ENCODE peak calls at places on chromosomes 13 and 19, in five cellular contexts. I is thoracic aorta, U is H1, L is kidney, A is lower lobe of right lung. Q is an unnamed sample. For H3K4me1, the result is how much of the 10 kb centered on the place peaks cover.

GRCh38 chr13:113803409-113804016 is 44.5 kb downstream of the TMEM255B start:
- DNase-seq in I (no peak), L (no peak), A (no peak), U (no peak), Q (no peak)

GRCh38 chr13:100666124-100666523 is 8.5 kb downstream of the TMTC4 start:
- DNase-seq in I (no peak), U (no peak), A (no peak), L (no peak), Q (no peak)

GRCh38 chr13:110340812-110341444 is 33.8 kb downstream of the COL4A2 start:
- DNase-seq in A (peak), U (no peak), L (peak), I (peak), Q (peak)

GRCh38 chr19:18417250-18418033 is 1.8 kb upstream of the SSBP4 start:
- DNase-seq in I (no peak), A (peak), L (peak), U (peak), Q (peak)

GRCh38 chr13:26867451-26868067 is 107.0 kb upstream of the GPR12 start:
- DNase-seq in A (no peak), I (no peak), U (peak), L (no peak), Q (peak)

GRCh38 chr19:35901854-35902661 is at the start of gene HCST:
- DNase-seq in L (no peak), A (peak), I (no peak), U (no peak), Q (no peak)

GRCh38 chr19:18603255-18603957 is 3.2 kb downstream of the CRLF1 start:
- DNase-seq in U (peak), L (no peak), A (no peak), I (no peak), Q (no peak)

GRCh38 chr19:38209152-38209551 is 14.9 kb downstream of the DPF1 start:
- DNase-seq in U (peak), I (no peak), L (no peak), A (no peak), Q (no peak)

GRCh38 chr19:35291916-35292315 is at the start of gene MAG:
- DNase-seq in A (no peak), L (no peak), U (no peak), I (no peak), Q (no peak)

GRCh38 chr19:18254546-18255500 is 19.4 kb downstream of the IQCN start:
- DNase-seq in I (no peak), A (no peak), U (peak), L (peak), Q (no peak)

GRCh38 chr13:101211261-101211660 is 205.0 kb downstream of the NALCN start:
- DNase-seq in U (no peak), L (no peak), I (no peak), A (no peak), Q (no peak)

GRCh38 chr13:62931901-62932883 is 1516.5 kb upstream of the PCDH20 start:
- DNase-seq in L (no peak), I (no peak), A (no peak), U (no peak), Q (no peak)

GRCh38 chr19:6275170-6275744 is 4.5 kb downstream of the MLLT1 start:
- DNase-seq in I (no peak), U (no peak), A (no peak), L (peak), Q (no peak)

GRCh38 chr13:31090096-31090495 is 71.6 kb downstream of the HSPH1 start:
- DNase-seq in U (no peak), L (no peak), I (no peak), A (no peak), Q (no peak)

GRCh38 chr19:49716154-49716553 is 25.2 kb downstream of the CPT1C start:
- DNase-seq in U (no peak), A (no peak), I (no peak), L (no peak), Q (no peak)

GRCh38 chr19:19489804-19490204 is 25.5 kb downstream of the TSSK6 start:
- DNase-seq in L (peak), I (no peak), U (no peak), A (no peak), Q (no peak)

GRCh38 chr13:50319603-50320296 is 304.5 kb downstream of the KCNRG start:
- DNase-seq in A (no peak), U (no peak), L (no peak), I (no peak), Q (peak)

GRCh38 chr13:42474954-42475353 is 99.0 kb upstream of the TNFSF11 start:
- DNase-seq in L (no peak), U (no peak), I (no peak), A (no peak), Q (no peak)

GRCh38 chr13:47917022-47917574 is 84.0 kb downstream of the SUCLA2 start:
- DNase-seq in I (no peak), A (no peak), L (no peak), U (no peak), Q (no peak)

GRCh38 chr13:113216165-113217056 is 7.0 kb downstream of the CUL4A start:
- DNase-seq in I (no peak), A (peak), U (no peak), L (no peak), Q (peak)

GRCh38 chr13:74554581-74555290 is 420.5 kb upstream of the KLF12 start:
- DNase-seq in L (no peak), A (no peak), U (no peak), I (no peak), Q (no peak)

GRCh38 chr13:34153428-34154180 is 335.7 kb downstream of the RFC3 start:
- DNase-seq in L (no peak), A (no peak), U (no peak), I (no peak), Q (no peak)

GRCh38 chr13:31207630-31208549 is 8.1 kb downstream of the B3GLCT start:
- DNase-seq in I (no peak), U (no peak), L (no peak), A (no peak), Q (no peak)

GRCh38 chr13:32746474-32746873 is 160.2 kb downstream of the PDS5B start:
- DNase-seq in A (no peak), I (no peak), U (no peak), L (no peak), Q (peak)

GRCh38 chr19:38665950-38666661 is 18.7 kb downstream of the ACTN4 start:
- DNase-seq in L (peak), A (peak), U (peak), I (no peak), Q (peak)

GRCh38 chr13:109704771-109705628 is 81.4 kb downstream of the IRS2 start:
- DNase-seq in I (no peak), U (no peak), L (no peak), A (peak), Q (peak)

GRCh38 chr13:101757446-101758039 is 305.1 kb downstream of the ITGBL1 start:
- DNase-seq in L (no peak), A (no peak), I (no peak), U (no peak), Q (peak)

GRCh38 chr19:18006895-18007604 is 920 bp upstream of the ARRDC2 start:
- DNase-seq in U (peak), A (peak), L (peak), I (no peak), Q (peak)

GRCh38 chr19:15251749-15252397 is 19.6 kb upstream of the EPHX3 start:
- DNase-seq in A (peak), L (peak), U (peak), I (peak), Q (peak)

GRCh38 chr19:1853295-1854031 is 5.2 kb upstream of the REXO1 start:
- DNase-seq in U (peak), A (peak), I (no peak), L (peak), Q (peak)
- H3K4me1 ChIP-seq in U (under half), A (half or more), I (under half), L (under half), Q (under half)

GRCh38 chr13:75907044-75907443 is 270.9 kb downstream of the LMO7 start:
- DNase-seq in A (no peak), L (no peak), I (no peak), U (no peak), Q (no peak)

GRCh38 chr13:75902166-75903104 is 266.3 kb downstream of the LMO7 start:
- DNase-seq in A (no peak), I (no peak), L (no peak), U (no peak), Q (no peak)

GRCh38 chr13:75904012-75904411 is 267.9 kb downstream of the LMO7 start:
- DNase-seq in I (no peak), A (no peak), L (no peak), U (no peak), Q (no peak)

GRCh38 chr13:75908137-75908536 is 272.0 kb downstream of the LMO7 start:
- DNase-seq in L (no peak), I (no peak), A (no peak), U (no peak), Q (no peak)

DNA sequence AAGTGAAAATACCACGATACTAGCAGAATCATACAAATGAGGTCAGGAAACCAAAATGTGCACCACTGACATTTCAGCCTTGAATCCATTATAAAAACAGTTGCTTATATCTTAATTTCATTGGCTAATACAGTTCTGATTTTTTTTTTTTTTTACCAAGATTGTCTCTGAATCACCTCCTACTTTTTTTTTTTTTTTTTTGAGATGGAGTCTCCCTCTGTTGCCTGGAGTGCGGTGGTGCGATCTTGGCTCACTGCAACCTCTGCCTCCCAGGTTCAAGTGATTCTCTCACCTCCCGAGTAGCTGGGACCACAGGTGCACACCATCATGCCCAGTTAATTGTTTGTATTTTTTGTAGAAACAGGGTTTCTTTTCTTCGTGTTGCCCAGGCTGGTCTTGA is 270.2 kb downstream of the LMO7 start:
- DNase-seq in L (no peak), I (no peak), U (no peak), A (no peak), Q (no peak)
- H3K27ac ChIP-seq in L (no peak), I (no peak), U (no peak), A (no peak), Q (no peak)

DNA sequence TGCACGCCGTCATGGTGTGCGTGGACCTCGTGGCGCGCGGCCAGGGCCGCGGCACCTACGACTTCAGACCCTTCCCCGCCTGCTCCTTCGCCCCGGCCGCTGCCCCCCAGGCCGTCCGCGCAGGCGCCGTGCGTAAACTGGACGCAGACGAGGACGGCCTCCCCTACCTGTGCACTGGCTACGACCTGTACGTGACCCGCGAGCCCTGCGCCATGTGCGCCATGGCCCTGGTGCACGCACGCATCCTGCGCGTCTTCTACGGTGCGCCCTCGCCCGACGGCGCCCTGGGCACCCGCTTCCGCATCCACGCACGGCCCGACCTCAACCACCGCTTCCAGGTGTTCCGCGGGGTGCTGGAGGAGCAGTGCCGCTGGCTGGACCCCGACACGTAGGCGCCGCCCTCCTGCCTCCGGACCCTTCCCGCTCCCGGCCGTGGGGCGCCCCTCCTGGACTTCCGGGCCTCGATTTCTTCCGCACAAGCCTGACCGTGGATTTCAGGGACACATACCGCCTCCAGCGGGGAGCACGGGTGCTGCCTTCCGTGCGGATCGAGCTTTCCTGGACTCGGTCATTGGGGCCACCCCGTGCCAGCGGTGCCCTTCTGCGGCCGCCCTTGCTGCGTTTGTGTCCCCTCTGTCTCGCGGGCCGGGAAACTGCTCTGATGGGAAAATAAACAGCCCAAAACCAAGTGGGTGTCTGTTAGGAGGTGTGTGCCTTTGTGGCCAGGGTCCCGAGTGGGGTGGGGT is 7.7 kb downstream of the ADAT3 start:
- DNase-seq in L (no peak), U (no peak), A (no peak), I (no peak), Q (no peak)
- H3K4me1 ChIP-seq in L (under half), U (under half), A (under half), I (under half), Q (under half)

GRCh38 chr13:98542568-98543379 is 34.1 kb downstream of the STK24 start:
- DNase-seq in U (no peak), L (no peak), I (no peak), A (no peak), Q (no peak)
- H3K27ac ChIP-seq in U (no peak), L (peak), I (no peak), A (peak), Q (no peak)

DNA sequence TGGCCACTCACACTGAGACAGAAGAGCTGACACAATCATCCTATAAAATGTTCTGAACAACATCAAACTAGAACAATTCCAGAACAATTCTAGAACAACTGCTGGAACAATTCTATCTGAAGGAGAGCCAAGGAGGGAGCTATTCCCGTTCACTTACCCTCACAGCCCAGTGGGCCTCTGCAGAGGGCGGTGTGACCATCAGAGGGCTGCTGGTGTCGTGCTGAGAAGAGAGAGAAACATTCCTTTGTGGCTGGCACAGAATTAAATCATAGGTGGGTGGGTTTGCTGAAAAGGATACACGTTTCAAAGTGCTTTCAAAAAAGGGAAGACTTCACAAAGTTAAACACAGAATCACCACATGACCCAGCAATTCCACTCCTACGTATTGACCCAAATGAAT is 35.0 kb downstream of the EPS15L1 start:
- DNase-seq in U (no peak), I (no peak), A (no peak), L (no peak), Q (no peak)
- H3K4me1 ChIP-seq in U (under half), I (under half), A (under half), L (under half), Q (under half)

DNA sequence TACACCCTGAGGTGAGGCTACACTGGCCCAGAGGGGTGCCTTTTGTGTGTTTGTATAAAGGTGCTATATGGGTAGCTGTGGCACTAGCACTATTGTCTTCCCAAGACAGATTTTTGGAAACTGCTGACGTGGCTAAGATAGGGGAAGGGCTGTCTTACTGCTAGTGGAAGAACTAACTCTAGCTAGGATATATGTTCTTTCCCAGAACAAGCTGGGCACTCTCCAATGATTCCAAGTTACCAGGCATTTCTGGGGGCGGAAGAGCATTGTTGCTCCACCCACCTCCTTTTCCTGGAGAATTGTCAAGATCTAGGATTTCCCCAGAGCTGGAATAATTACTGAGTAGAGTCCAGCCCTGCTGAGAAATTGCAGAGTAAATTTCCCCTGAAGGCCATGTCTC is 408.3 kb downstream of the KLF5 start:
- DNase-seq in L (no peak), U (no peak), A (no peak), I (no peak), Q (no peak)
- H3K27ac ChIP-seq in L (no peak), U (no peak), A (no peak), I (no peak), Q (no peak)

GRCh38 chr13:46580362-46580839 is 27.4 kb downstream of the LRCH1 start:
- DNase-seq in A (no peak), L (no peak), U (no peak), I (no peak), Q (no peak)

GRCh38 chr13:46575843-46576242 is 22.9 kb downstream of the LRCH1 start:
- DNase-seq in I (no peak), L (no peak), A (no peak), U (no peak), Q (peak)

GRCh38 chr13:46575321-46575721 is 22.4 kb downstream of the LRCH1 start:
- DNase-seq in U (no peak), I (no peak), A (no peak), L (no peak), Q (no peak)

GRCh38 chr13:46578590-46578975 is 25.6 kb downstream of the LRCH1 start:
- DNase-seq in A (no peak), I (no peak), U (no peak), L (no peak), Q (no peak)

DNA sequence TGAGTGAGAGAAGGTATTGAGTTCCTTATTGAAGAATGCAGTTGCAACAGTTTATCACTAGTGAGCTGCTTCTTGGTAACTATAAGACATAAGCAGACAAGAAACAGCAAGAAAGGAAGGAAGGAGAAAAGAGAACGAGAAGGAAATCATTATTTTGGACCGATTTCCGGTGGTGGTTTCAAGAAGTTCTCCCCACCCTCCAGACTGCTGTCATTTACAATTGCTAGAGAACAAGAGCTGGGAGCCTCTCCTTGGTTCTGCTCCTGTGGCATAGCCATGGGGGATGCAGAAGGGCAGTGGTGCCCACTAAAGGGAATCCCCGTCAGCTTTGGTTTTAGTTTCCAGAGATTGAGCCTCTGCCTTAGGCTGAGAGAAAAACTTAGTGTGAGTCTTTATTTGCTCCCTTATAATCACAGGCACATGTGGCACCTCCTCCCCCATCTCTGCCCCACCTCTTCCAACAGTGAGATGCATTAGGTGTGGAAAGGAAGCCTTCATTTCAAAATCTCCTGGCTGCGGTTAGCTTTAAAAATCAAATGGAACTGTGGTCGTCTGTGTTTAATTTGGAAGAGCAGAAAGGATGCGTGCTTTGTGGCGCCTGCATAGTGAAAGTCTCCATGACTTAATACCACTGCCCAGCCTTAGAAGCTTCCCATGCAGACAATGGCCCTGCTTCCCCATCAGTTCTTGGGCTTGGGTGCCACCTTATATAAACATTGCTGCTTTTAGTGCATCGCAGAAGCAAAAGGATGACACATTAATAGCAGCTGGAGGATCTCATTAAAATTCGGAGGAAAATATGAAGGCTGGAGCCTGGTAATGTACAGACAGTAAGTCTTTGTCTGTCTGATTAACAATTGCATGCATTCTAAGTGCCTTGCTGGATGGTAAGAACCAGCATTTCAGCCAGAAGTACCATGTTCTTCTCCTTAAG is 25.0 kb downstream of the LRCH1 start:
- DNase-seq in U (no peak), I (no peak), L (no peak), A (no peak), Q (peak)
- H3K4me1 ChIP-seq in U (under half), I (half or more), L (under half), A (half or more), Q (under half)

GRCh38 chr13:73220966-73221720 is 162.3 kb downstream of the KLF5 start:
- DNase-seq in U (no peak), I (no peak), L (no peak), A (no peak), Q (no peak)
- H3K27ac ChIP-seq in U (no peak), I (no peak), L (no peak), A (no peak), Q (no peak)

GRCh38 chr13:97266734-97267417 is 44.7 kb downstream of the MBNL2 start:
- DNase-seq in I (no peak), U (no peak), L (no peak), A (no peak), Q (no peak)

GRCh38 chr13:97266328-97266727 is 44.2 kb downstream of the MBNL2 start:
- DNase-seq in A (peak), L (no peak), I (no peak), U (no peak), Q (no peak)

GRCh38 chr13:97269603-97270002 is 47.5 kb downstream of the MBNL2 start:
- DNase-seq in I (no peak), A (no peak), L (no peak), U (no peak), Q (no peak)

GRCh38 chr13:97267418-97268059 is 45.4 kb downstream of the MBNL2 start:
- DNase-seq in A (no peak), I (no peak), U (peak), L (no peak), Q (no peak)

DNA sequence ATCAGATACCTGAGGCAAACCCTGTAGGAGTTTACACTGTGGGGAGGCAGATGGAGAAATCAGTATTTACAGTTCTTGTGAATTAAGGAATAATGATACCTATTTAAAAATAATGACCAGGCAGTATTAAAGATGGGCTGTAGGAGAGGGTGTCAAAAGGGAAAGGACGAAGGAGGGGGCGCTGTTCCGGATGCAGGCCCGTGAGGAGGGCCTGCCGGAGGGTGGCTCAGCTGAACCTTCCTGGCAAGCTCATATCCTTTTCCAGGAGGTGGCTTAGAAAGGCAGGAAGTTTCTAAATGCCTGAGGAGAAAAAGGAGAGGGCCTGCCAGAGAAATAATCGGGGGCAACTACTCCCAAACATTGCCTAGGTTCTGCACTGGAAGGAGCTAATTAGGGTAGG is 46.6 kb downstream of the MBNL2 start:
- DNase-seq in I (no peak), U (no peak), L (no peak), A (no peak), Q (no peak)
- H3K4me1 ChIP-seq in I (under half), U (under half), L (under half), A (under half), Q (under half)